ENCODE peak calls at places on chromosomes 7 and 10, in seven cellular contexts. One of them, this sample, is unnamed.

GRCh38 chr7:155581107-155581830 is 34.9 kb upstream of the CNPY1 start:
- DNase-seq in pancreas: no peak
- DNase-seq in PC-3: no peak
- DNase-seq in neural progenitor cell: no peak
- DNase-seq in effector memory CD4-positive, alpha-beta T cell: no peak
- DNase-seq in right lobe of liver: peak; percentile 34
- DNase-seq in CD8-positive, alpha-beta T cell: no peak
- DNase-seq in this sample: no peak

GRCh38 chr7:79968894-79969293 is 165.7 kb upstream of the GNAI1 start:
- DNase-seq in PC-3: no peak
- DNase-seq in pancreas: no peak
- DNase-seq in CD8-positive, alpha-beta T cell: no peak
- DNase-seq in neural progenitor cell: no peak
- DNase-seq in effector memory CD4-positive, alpha-beta T cell: no peak
- DNase-seq in right lobe of liver: no peak
- DNase-seq in this sample: no peak

GRCh38 chr7:2688409-2689342 is 674 bp downstream of the AMZ1 start:
- DNase-seq in CD8-positive, alpha-beta T cell: no peak
- DNase-seq in neural progenitor cell: peak; percentile 51
- DNase-seq in PC-3: no peak
- DNase-seq in pancreas: no peak
- DNase-seq in effector memory CD4-positive, alpha-beta T cell: no peak
- DNase-seq in right lobe of liver: no peak
- DNase-seq in this sample: no peak

GRCh38 chr7:27214587-27214950 is 14.7 kb upstream of the HOXA13 start:
- DNase-seq in pancreas: no peak
- DNase-seq in PC-3: no peak
- DNase-seq in neural progenitor cell: no peak
- DNase-seq in effector memory CD4-positive, alpha-beta T cell: no peak
- DNase-seq in right lobe of liver: no peak
- DNase-seq in CD8-positive, alpha-beta T cell: no peak
- DNase-seq in this sample: no peak

GRCh38 chr10:113291413-113291812 is 261.4 kb upstream of the HABP2 start:
- DNase-seq in effector memory CD4-positive, alpha-beta T cell: no peak
- DNase-seq in pancreas: no peak
- DNase-seq in neural progenitor cell: no peak
- DNase-seq in right lobe of liver: no peak
- DNase-seq in CD8-positive, alpha-beta T cell: no peak
- DNase-seq in PC-3: no peak
- DNase-seq in this sample: no peak

GRCh38 chr7:76296743-76297740 is 5.4 kb upstream of the HSPB1 start:
- DNase-seq in effector memory CD4-positive, alpha-beta T cell: no peak
- DNase-seq in right lobe of liver: peak; percentile 74
- DNase-seq in PC-3: peak; percentile 59
- DNase-seq in pancreas: peak; percentile 86
- DNase-seq in neural progenitor cell: no peak
- DNase-seq in CD8-positive, alpha-beta T cell: no peak
- DNase-seq in this sample: peak; percentile 79

GRCh38 chr7:97116308-97116707 is 1.2 kb upstream of the SDHAF3 start:
- DNase-seq in PC-3: no peak
- DNase-seq in neural progenitor cell: no peak
- DNase-seq in CD8-positive, alpha-beta T cell: no peak
- DNase-seq in right lobe of liver: no peak
- DNase-seq in effector memory CD4-positive, alpha-beta T cell: no peak
- DNase-seq in pancreas: no peak
- DNase-seq in this sample: no peak

GRCh38 chr7:32583791-32584190 is 88.5 kb downstream of the AVL9 start:
- DNase-seq in pancreas: no peak
- DNase-seq in CD8-positive, alpha-beta T cell: no peak
- DNase-seq in effector memory CD4-positive, alpha-beta T cell: no peak
- DNase-seq in neural progenitor cell: no peak
- DNase-seq in PC-3: no peak
- DNase-seq in right lobe of liver: no peak
- DNase-seq in this sample: no peak

GRCh38 chr10:7872041-7872442 is 53.7 kb downstream of the TAF3 start:
- DNase-seq in right lobe of liver: no peak
- DNase-seq in neural progenitor cell: peak; percentile 51
- DNase-seq in pancreas: no peak
- DNase-seq in CD8-positive, alpha-beta T cell: no peak
- DNase-seq in PC-3: peak; percentile 23
- DNase-seq in effector memory CD4-positive, alpha-beta T cell: no peak
- DNase-seq in this sample: no peak

GRCh38 chr7:16114633-16115032 is 306.7 kb downstream of the CRPPA start:
- DNase-seq in pancreas: no peak
- DNase-seq in neural progenitor cell: no peak
- DNase-seq in right lobe of liver: no peak
- DNase-seq in effector memory CD4-positive, alpha-beta T cell: no peak
- DNase-seq in CD8-positive, alpha-beta T cell: no peak
- DNase-seq in PC-3: peak; percentile 51
- DNase-seq in this sample: no peak

GRCh38 chr7:26500749-26501352 is 209.2 kb downstream of the SNX10 start:
- DNase-seq in neural progenitor cell: peak; percentile 44
- DNase-seq in PC-3: peak; percentile 58
- DNase-seq in effector memory CD4-positive, alpha-beta T cell: no peak
- DNase-seq in CD8-positive, alpha-beta T cell: no peak
- DNase-seq in pancreas: no peak
- DNase-seq in right lobe of liver: no peak
- DNase-seq in this sample: no peak

GRCh38 chr7:100963386-100963785 is 6.0 kb upstream of the MUC12 start:
- DNase-seq in PC-3: no peak
- DNase-seq in pancreas: no peak
- DNase-seq in effector memory CD4-positive, alpha-beta T cell: no peak
- DNase-seq in CD8-positive, alpha-beta T cell: no peak
- DNase-seq in right lobe of liver: no peak
- DNase-seq in neural progenitor cell: no peak
- DNase-seq in this sample: no peak

GRCh38 chr10:71582506-71582905 is 137.1 kb downstream of the C10orf105 start:
- DNase-seq in effector memory CD4-positive, alpha-beta T cell: no peak
- DNase-seq in PC-3: no peak
- DNase-seq in pancreas: no peak
- DNase-seq in CD8-positive, alpha-beta T cell: no peak
- DNase-seq in right lobe of liver: no peak
- DNase-seq in neural progenitor cell: no peak
- DNase-seq in this sample: no peak

GRCh38 chr10:48331436-48331835 is 25.0 kb downstream of the MAPK8 start:
- DNase-seq in neural progenitor cell: no peak
- DNase-seq in right lobe of liver: no peak
- DNase-seq in pancreas: no peak
- DNase-seq in CD8-positive, alpha-beta T cell: no peak
- DNase-seq in PC-3: no peak
- DNase-seq in effector memory CD4-positive, alpha-beta T cell: no peak
- DNase-seq in this sample: no peak

GRCh38 chr7:33873981-33874750 is 31.2 kb upstream of the BMPER start:
- DNase-seq in neural progenitor cell: no peak
- DNase-seq in pancreas: no peak
- DNase-seq in CD8-positive, alpha-beta T cell: no peak
- DNase-seq in PC-3: peak; percentile 88
- DNase-seq in right lobe of liver: no peak
- DNase-seq in effector memory CD4-positive, alpha-beta T cell: no peak
- DNase-seq in this sample: no peak

GRCh38 chr7:157523371-157523765 is 186.6 kb downstream of the DNAJB6 start:
- DNase-seq in PC-3: no peak
- DNase-seq in neural progenitor cell: no peak
- DNase-seq in CD8-positive, alpha-beta T cell: peak; percentile 5
- DNase-seq in pancreas: no peak
- DNase-seq in effector memory CD4-positive, alpha-beta T cell: no peak
- DNase-seq in right lobe of liver: peak; percentile 37
- DNase-seq in this sample: no peak

GRCh38 chr7:91812388-91812787 is 68.1 kb downstream of the MTERF1 start:
- DNase-seq in pancreas: no peak
- DNase-seq in effector memory CD4-positive, alpha-beta T cell: no peak
- DNase-seq in CD8-positive, alpha-beta T cell: no peak
- DNase-seq in PC-3: no peak
- DNase-seq in right lobe of liver: no peak
- DNase-seq in neural progenitor cell: no peak
- DNase-seq in this sample: no peak

GRCh38 chr7:27641576-27642230 is 21.0 kb downstream of the HIBADH start:
- DNase-seq in right lobe of liver: no peak
- DNase-seq in CD8-positive, alpha-beta T cell: no peak
- DNase-seq in effector memory CD4-positive, alpha-beta T cell: no peak
- DNase-seq in pancreas: no peak
- DNase-seq in PC-3: peak; percentile 30
- DNase-seq in neural progenitor cell: no peak
- DNase-seq in this sample: no peak

GRCh38 chr10:7410306-7410799 is 481 bp downstream of the SFMBT2 start:
- DNase-seq in neural progenitor cell: peak; percentile 67
- DNase-seq in pancreas: no peak
- DNase-seq in CD8-positive, alpha-beta T cell: peak; percentile 37
- DNase-seq in PC-3: no peak
- DNase-seq in right lobe of liver: no peak
- DNase-seq in effector memory CD4-positive, alpha-beta T cell: no peak
- DNase-seq in this sample: peak; percentile 57

GRCh38 chr7:81846398-81846797 is 76.6 kb upstream of the HGF start:
- DNase-seq in CD8-positive, alpha-beta T cell: no peak
- DNase-seq in effector memory CD4-positive, alpha-beta T cell: no peak
- DNase-seq in PC-3: no peak
- DNase-seq in pancreas: no peak
- DNase-seq in neural progenitor cell: no peak
- DNase-seq in right lobe of liver: no peak
- DNase-seq in this sample: no peak

GRCh38 chr7:131843862-131844261 is 287.4 kb upstream of the PODXL start:
- DNase-seq in PC-3: peak; percentile 19
- DNase-seq in effector memory CD4-positive, alpha-beta T cell: no peak
- DNase-seq in pancreas: no peak
- DNase-seq in right lobe of liver: no peak
- DNase-seq in CD8-positive, alpha-beta T cell: no peak
- DNase-seq in neural progenitor cell: no peak
- DNase-seq in this sample: no peak

GRCh38 chr7:68488366-68489060 is 1109.8 kb upstream of the AUTS2 start:
- DNase-seq in effector memory CD4-positive, alpha-beta T cell: no peak
- DNase-seq in pancreas: no peak
- DNase-seq in CD8-positive, alpha-beta T cell: no peak
- DNase-seq in right lobe of liver: no peak
- DNase-seq in neural progenitor cell: no peak
- DNase-seq in PC-3: no peak
- DNase-seq in this sample: no peak

GRCh38 chr7:68492359-68492690 is 1106.0 kb upstream of the AUTS2 start:
- DNase-seq in neural progenitor cell: no peak
- DNase-seq in right lobe of liver: no peak
- DNase-seq in effector memory CD4-positive, alpha-beta T cell: no peak
- DNase-seq in PC-3: no peak
- DNase-seq in CD8-positive, alpha-beta T cell: no peak
- DNase-seq in pancreas: no peak
- DNase-seq in this sample: no peak

DNA sequence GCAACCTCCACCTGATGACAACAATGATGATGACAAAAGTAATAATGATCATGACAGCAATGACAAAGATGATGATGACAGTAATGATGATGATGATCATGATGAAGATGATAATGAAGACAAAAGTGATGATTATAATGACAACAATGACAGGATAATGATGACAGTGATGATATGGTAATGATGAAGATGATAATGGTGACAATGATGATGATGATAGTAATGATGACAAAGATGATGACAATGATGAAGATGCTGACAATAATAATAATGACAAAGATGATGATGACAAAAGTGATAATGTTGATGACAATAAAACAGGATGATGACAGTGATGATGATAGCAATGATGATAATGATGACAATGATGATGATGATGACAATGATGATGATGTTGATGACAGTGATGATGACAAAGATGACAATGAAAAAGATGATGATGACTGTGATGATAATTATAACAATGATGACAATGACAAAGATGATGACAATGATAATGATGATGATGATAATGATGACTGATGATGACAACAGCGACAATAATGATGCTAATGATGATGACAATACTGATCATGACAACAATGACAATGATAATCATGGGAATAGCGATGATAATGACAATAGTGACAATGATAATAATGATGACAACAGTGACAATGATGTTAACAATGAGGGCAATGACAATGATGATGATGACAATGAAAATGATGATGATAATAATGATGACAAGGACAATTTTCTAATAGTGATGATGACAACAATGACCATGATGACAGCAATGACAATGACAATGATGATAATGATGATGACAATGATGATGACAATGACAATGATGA is 1106.5 kb upstream of the AUTS2 start:
- DNase-seq in pancreas: no peak
- DNase-seq in neural progenitor cell: no peak
- DNase-seq in PC-3: no peak
- DNase-seq in right lobe of liver: no peak
- DNase-seq in CD8-positive, alpha-beta T cell: no peak
- DNase-seq in effector memory CD4-positive, alpha-beta T cell: no peak
- DNase-seq in this sample: no peak
- H3K27me3 ChIP-seq in pancreas: no peaks in the 10 kb centered on the region
- H3K27me3 ChIP-seq in neural progenitor cell: no peaks in the 10 kb centered on the region
- H3K27me3 ChIP-seq in PC-3: no peaks in the 10 kb centered on the region
- H3K27me3 ChIP-seq in right lobe of liver: no peaks in the 10 kb centered on the region
- H3K27me3 ChIP-seq in CD8-positive, alpha-beta T cell: no peaks in the 10 kb centered on the region
- H3K27me3 ChIP-seq in effector memory CD4-positive, alpha-beta T cell: no peaks in the 10 kb centered on the region
- H3K27me3 ChIP-seq in this sample: no peaks in the 10 kb centered on the region

GRCh38 chr7:127620406-127621233 is 2.7 kb upstream of the PAX4 start:
- DNase-seq in PC-3: no peak
- DNase-seq in right lobe of liver: no peak
- DNase-seq in CD8-positive, alpha-beta T cell: no peak
- DNase-seq in effector memory CD4-positive, alpha-beta T cell: no peak
- DNase-seq in pancreas: no peak
- DNase-seq in neural progenitor cell: peak; percentile 25
- DNase-seq in this sample: no peak
- H3K27me3 ChIP-seq in PC-3: peaks cover 94% of the 10 kb centered on the region
- H3K27me3 ChIP-seq in right lobe of liver: no peaks in the 10 kb centered on the region
- H3K27me3 ChIP-seq in CD8-positive, alpha-beta T cell: peaks cover 10% of the 10 kb centered on the region
- H3K27me3 ChIP-seq in effector memory CD4-positive, alpha-beta T cell: peaks cover 8% of the 10 kb centered on the region
- H3K27me3 ChIP-seq in pancreas: no peaks in the 10 kb centered on the region
- H3K27me3 ChIP-seq in neural progenitor cell: peaks cover 75% of the 10 kb centered on the region
- H3K27me3 ChIP-seq in this sample: peaks cover 30% of the 10 kb centered on the region

DNA sequence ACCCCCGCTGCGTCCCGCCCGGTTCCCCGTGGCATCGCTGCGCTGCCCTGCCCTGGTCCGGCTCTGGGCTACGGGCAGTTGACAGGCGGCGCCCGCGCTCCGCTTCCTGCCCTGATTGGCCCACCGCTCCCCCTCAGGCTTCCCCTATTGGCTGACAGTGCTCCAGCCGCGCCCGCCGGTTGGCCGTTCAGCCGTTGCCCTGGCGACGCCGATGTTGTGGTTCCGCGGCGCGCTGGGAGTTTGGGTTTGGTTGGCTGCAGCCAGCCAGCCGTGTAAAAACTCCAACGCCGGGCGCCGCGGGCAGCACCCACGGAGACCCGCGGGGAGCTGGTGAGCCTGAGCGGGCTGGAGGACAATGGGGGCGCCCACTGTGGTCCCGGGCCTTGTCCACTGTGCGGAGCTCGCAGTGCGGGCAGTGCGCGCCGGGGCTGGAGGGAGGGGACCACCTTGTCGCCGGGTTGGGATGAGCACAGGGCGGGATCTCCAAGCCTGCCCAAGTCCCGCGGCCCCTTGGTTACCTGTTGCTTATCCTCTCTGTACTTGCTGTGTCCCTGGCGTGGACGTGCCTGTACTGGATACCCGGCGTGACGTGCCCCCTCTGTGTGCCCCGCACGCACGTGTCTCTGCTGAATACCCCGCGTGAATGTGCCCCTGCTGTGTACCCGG is at the start of gene C7orf57:
- DNase-seq in neural progenitor cell: peak; percentile 95
- DNase-seq in effector memory CD4-positive, alpha-beta T cell: peak; percentile 84
- DNase-seq in right lobe of liver: peak; percentile 83
- DNase-seq in CD8-positive, alpha-beta T cell: peak; percentile 83
- DNase-seq in pancreas: peak; percentile 87
- DNase-seq in PC-3: peak; percentile 83
- DNase-seq in this sample: peak; percentile 96
- H3K27me3 ChIP-seq in neural progenitor cell: peaks cover 66% of the 10 kb centered on the region
- H3K27me3 ChIP-seq in effector memory CD4-positive, alpha-beta T cell: peaks cover 6% of the 10 kb centered on the region
- H3K27me3 ChIP-seq in right lobe of liver: no peaks in the 10 kb centered on the region
- H3K27me3 ChIP-seq in CD8-positive, alpha-beta T cell: peaks cover 8% of the 10 kb centered on the region
- H3K27me3 ChIP-seq in pancreas: no peaks in the 10 kb centered on the region
- H3K27me3 ChIP-seq in PC-3: no peaks in the 10 kb centered on the region
- H3K27me3 ChIP-seq in this sample: peaks cover 35% of the 10 kb centered on the region

GRCh38 chr10:100659361-100660098 is 85.9 kb upstream of the PAX2 start:
- DNase-seq in effector memory CD4-positive, alpha-beta T cell: no peak
- DNase-seq in pancreas: no peak
- DNase-seq in PC-3: no peak
- DNase-seq in neural progenitor cell: no peak
- DNase-seq in CD8-positive, alpha-beta T cell: no peak
- DNase-seq in right lobe of liver: no peak
- DNase-seq in this sample: no peak
- H3K27me3 ChIP-seq in effector memory CD4-positive, alpha-beta T cell: peaks cover 35% of the 10 kb centered on the region
- H3K27me3 ChIP-seq in pancreas: peaks cover 25% of the 10 kb centered on the region
- H3K27me3 ChIP-seq in PC-3: peaks cover 39% of the 10 kb centered on the region
- H3K27me3 ChIP-seq in neural progenitor cell: peaks cover 100% of the 10 kb centered on the region
- H3K27me3 ChIP-seq in CD8-positive, alpha-beta T cell: peaks cover 25% of the 10 kb centered on the region
- H3K27me3 ChIP-seq in right lobe of liver: no peaks in the 10 kb centered on the region
- H3K27me3 ChIP-seq in this sample: peaks cover 91% of the 10 kb centered on the region